ENCODE peak calls at places on chromosomes 1 and 21, in five cellular contexts. T is GM23338, J is endothelial cell of umbilical vein, E is upper lobe of right lung, K is stomach. I is an unnamed sample.

GRCh38 chr1:169475806-169476205 is 9.9 kb downstream of the SLC19A2 start:
- DNase-seq in E (no peak), K (no peak), T (no peak), J (no peak), I (no peak)

GRCh38 chr1:109240158-109241152 is 8.9 kb upstream of the CELSR2 start:
- DNase-seq in J (no peak), E (peak; percentile 74), T (peak; percentile 87), K (peak; percentile 54), I (peak; percentile 76)

GRCh38 chr1:79207331-79207730 is 200.8 kb upstream of the ADGRL4 start:
- DNase-seq in E (no peak), T (no peak), K (no peak), J (no peak), I (no peak)

GRCh38 chr1:228150021-228150457 is 309 bp downstream of the GJC2 start:
- DNase-seq in K (no peak), E (peak; percentile 58), J (no peak), T (no peak), I (no peak)

GRCh38 chr1:154808909-154809262 is 61.2 kb downstream of the KCNN3 start:
- DNase-seq in J (no peak), E (no peak), K (no peak), T (no peak), I (no peak)

GRCh38 chr21:44297525-44298290 is 2.1 kb upstream of the PFKL start:
- DNase-seq in E (peak; percentile 91), J (peak; percentile 78), T (peak; percentile 92), K (peak; percentile 91), I (peak; percentile 89)

GRCh38 chr21:35232545-35233176 is 183.6 kb upstream of the RUNX1 start:
- DNase-seq in E (no peak), J (peak; percentile 93), T (no peak), K (peak; percentile 59), I (no peak)

GRCh38 chr1:20695503-20695902 is 22.3 kb downstream of the KIF17 start:
- DNase-seq in T (no peak), J (no peak), E (no peak), K (no peak), I (no peak)

GRCh38 chr1:212355230-212355969 is 59.3 kb downstream of the PACC1 start:
- DNase-seq in K (no peak), J (no peak), T (no peak), E (no peak), I (no peak)

GRCh38 chr1:150749720-150750311 is 15.8 kb downstream of the CTSS start:
- DNase-seq in K (no peak), T (no peak), J (no peak), E (no peak), I (no peak)

GRCh38 chr1:40078512-40079333 is 18.3 kb downstream of the PPT1 start:
- DNase-seq in J (peak; percentile 60), K (peak; percentile 48), E (no peak), T (peak; percentile 88), I (peak; percentile 70)
- TF ChIP-seq CTCF in J (peak; percentile 63), K (peak; percentile 58), E (peak; percentile 74), T (peak; percentile 82), I (peak; percentile 84)

GRCh38 chr1:157006676-157007075 is 38.9 kb downstream of the ARHGEF11 start:
- DNase-seq in E (no peak), T (no peak), J (no peak), K (no peak), I (no peak)

GRCh38 chr1:157001304-157001703 is 44.2 kb downstream of the ARHGEF11 start:
- DNase-seq in T (no peak), E (no peak), J (no peak), K (no peak), I (no peak)

GRCh38 chr1:157005965-157006364 is 39.6 kb downstream of the ARHGEF11 start:
- DNase-seq in K (no peak), T (no peak), J (no peak), E (no peak), I (no peak)

GRCh38 chr1:157004286-157004685 is 41.3 kb downstream of the ARHGEF11 start:
- DNase-seq in K (no peak), J (no peak), T (peak; percentile 20), E (no peak), I (no peak)

DNA sequence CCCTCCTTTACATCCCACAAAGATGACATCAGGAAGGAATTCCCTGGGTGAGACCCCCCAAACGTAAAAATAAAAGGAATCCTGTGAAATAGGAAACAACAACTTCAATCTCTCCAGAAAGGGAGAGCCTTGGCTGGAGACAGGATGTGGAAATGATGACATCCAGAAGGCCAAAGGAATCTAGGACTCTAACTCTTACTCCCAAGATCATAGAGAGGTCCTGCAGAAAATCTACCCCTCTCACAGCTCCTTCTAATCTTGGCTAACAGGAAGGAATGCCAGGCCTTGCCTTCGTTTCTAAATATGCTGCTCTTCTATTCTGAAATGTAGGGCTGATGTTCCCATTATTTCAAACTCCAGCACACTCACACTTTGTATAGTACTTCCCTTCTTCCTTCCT is 40.8 kb downstream of the ARHGEF11 start:
- DNase-seq in E (no peak), K (no peak), T (peak; percentile 24), J (peak; percentile 40), I (no peak)
- H3K27ac ChIP-seq in E (no peak overlapping the region), K (no peak overlapping the region), T (peak overlapping the region; percentile 27), J (no peak overlapping the region), I (no peak overlapping the region)

DNA sequence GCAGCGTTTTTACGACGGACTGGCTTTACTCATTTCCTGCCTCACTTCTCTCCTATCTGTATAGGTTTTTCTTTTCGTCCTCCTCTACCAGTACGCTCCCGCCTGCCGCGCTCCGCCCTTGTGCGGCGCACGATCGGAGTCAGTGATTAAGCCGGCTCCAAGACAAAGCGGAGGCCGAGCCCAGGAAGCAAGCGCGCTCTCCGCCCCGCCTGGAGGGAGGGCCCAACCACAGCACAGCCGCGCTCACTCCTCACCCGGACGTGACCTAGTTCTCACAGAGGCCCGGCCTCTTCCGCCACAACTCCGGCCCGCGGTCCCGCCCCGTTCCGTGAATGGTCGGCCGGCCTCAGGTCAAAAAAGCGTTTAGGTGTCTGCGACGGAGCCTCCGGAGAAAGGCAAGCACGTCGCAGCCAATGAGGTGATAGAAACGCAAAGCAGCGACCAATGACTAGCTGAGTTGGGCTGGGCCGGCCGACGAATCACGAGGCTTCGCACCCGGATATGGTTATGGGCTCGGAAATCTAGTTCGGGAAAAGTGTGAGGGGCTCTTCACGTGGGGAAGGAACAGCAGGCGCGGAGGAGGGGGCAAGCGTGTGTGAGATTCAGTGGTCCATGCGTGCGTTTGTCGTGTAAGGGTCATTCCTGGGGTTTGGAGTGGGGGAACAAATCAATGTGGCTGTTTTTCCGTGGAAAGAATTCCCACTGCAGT is at the start of gene METTL13:
- DNase-seq in E (peak; percentile 99), J (peak; percentile 100), K (peak; percentile 99), T (peak; percentile 99), I (peak; percentile 100)
- TF ChIP-seq CTCF in E (no peak), J (no peak), K (no peak), T (no peak), I (no peak)

DNA sequence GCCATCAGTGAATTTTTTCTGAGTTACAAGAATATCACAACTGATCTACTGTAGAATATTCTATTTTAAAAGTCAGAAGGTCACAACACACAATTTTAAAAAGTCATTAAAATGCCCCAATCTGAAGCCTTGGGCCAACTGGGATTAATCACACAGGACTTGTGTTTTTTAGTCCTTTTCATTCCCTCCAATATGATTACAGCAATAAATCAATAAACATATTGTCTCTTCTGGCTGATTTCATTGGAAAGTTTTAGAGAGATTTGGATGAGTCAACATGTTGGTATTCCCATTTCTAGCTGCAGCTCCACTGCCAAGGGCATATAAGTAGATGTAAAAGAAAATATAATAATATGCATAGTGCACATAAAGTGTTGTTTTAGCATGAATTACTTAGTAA is 85.8 kb downstream of the NIBAN1 start:
- DNase-seq in T (no peak), J (peak; percentile 47), E (no peak), K (no peak), I (no peak)
- H3K27ac ChIP-seq in T (no peak overlapping the region), J (no peak overlapping the region), E (no peak overlapping the region), K (no peak overlapping the region), I (no peak overlapping the region)

GRCh38 chr1:44808063-44808937 is at the start of gene BTBD19:
- DNase-seq in T (peak; percentile 87), J (peak; percentile 88), K (peak; percentile 51), E (peak; percentile 85), I (peak; percentile 88)

GRCh38 chr1:44810101-44810761 is 1.9 kb downstream of the BTBD19 start:
- DNase-seq in E (peak; percentile 89), K (peak; percentile 81), T (no peak), J (peak; percentile 32), I (peak; percentile 24)

GRCh38 chr1:44807364-44808062 is 362 bp upstream of the DYNLT4 start:
- DNase-seq in J (peak; percentile 100), E (peak; percentile 98), T (peak; percentile 90), K (peak; percentile 95), I (peak; percentile 97)

GRCh38 chr1:44811234-44811633 is 2.9 kb downstream of the BTBD19 start:
- DNase-seq in K (no peak), J (peak; percentile 34), T (no peak), E (peak; percentile 12), I (no peak)

DNA sequence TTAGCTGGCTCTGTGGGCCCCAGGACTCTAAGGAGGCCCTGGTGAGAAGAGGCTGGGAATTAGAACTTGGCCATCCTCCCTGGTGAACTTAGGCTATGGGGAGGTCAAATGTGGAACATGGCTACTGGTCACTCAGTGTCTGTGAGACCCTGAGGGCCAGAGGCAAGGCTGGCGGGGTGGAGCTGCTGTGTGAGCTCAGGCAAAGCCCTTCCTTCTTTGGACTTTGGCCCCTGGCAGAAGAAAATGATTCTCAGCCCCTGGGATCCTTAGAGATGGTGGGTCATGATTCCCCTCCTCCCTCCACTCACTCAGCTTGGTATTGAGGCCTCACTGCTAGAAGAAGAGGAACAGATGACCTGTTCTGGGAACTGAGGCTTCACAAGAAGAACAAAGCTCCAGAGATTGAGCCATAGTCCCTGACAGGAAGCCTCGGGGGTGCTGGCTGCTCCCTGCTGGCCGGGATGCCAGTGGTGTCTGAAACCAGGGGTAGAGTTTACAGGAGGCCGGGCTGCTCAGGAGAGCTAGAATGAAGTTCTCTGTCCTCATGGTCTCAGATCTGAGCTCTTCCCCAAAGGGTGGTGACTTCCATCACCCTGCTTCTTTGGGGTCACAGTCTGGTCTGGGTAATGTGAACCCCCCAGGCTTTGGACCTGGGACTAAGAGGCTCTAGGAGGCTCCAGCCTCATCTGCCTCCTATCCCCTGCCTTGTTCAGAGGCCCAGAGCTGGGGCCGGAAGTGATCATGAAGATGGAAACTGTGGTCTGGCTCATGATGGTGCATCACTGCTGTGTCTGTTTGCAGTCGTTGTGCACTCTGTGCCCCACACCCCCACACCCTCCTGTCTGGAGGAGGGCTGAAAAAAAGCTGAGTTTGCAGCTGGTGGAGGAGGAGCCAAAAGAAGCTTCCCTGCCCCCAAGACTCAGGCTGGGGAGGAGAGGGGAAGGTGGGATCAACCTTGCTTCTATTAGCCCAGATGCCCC is 905 bp downstream of the BTBD19 start:
- DNase-seq in T (no peak), K (peak; percentile 51), J (peak; percentile 53), E (peak; percentile 80), I (peak; percentile 43)
- TF ChIP-seq CTCF in T (no peak), K (no peak), J (no peak), E (no peak), I (no peak)

GRCh38 chr21:14058566-14058965 is 152.2 kb downstream of the LIPI start:
- DNase-seq in K (no peak), E (peak; percentile 61), T (no peak), J (no peak), I (no peak)
- H3K27ac ChIP-seq in K (no peak overlapping the region), E (no peak overlapping the region), T (no peak overlapping the region), J (no peak overlapping the region), I (no peak overlapping the region)